ENCODE peak calls at places on chromosome 18, in ten cellular contexts. H is B cell, F is upper lobe of left lung, D is dorsolateral prefrontal cortex, U is RWPE2, E is fibroblast of mammary gland, S is nephron progenitor cell, Z is HCT116, A is fibroblast of pulmonary artery, W is progenitor cell of endocrine pancreas. O is an unnamed sample.

GRCh38 chr18:22559414-22560282 is 141.9 kb upstream of the CTAGE1 start:
- DNase-seq in H (no peak), F (peak; percentile 92), D (no peak), U (no peak), E (peak; percentile 71), S (peak; percentile 74), Z (no peak), A (peak; percentile 79), W (peak; percentile 69), O (peak; percentile 47)

GRCh38 chr18:78632111-78632541 is 347.5 kb upstream of the SALL3 start:
- DNase-seq in H (no peak), F (no peak), D (no peak), U (peak; percentile 59), E (peak; percentile 12), S (no peak), Z (no peak), A (no peak), W (no peak), O (no peak)

GRCh38 chr18:50629148-50629631 is 69.3 kb downstream of the MAPK4 start:
- DNase-seq in H (no peak), F (no peak), D (no peak), U (no peak), E (peak; percentile 9), S (no peak), Z (no peak), A (no peak), W (no peak), O (no peak)

GRCh38 chr18:3910507-3910906 is 460.5 kb downstream of the TGIF1 start:
- DNase-seq in H (no peak), F (no peak), D (no peak), U (no peak), E (peak; percentile 71), S (no peak), Z (no peak), A (no peak), W (no peak), O (no peak)

GRCh38 chr18:75472391-75472790 is 44.9 kb upstream of the SMIM21 start:
- DNase-seq in H (no peak), F (no peak), D (no peak), U (no peak), E (no peak), S (no peak), Z (no peak), A (no peak), W (no peak), O (no peak)

GRCh38 chr18:22223263-22223960 is 54.0 kb downstream of the GATA6 start:
- DNase-seq in H (no peak), F (peak; percentile 79), D (no peak), U (peak; percentile 99), E (peak; percentile 96), S (no peak), Z (peak; percentile 69), A (peak; percentile 90), W (no peak), O (no peak)

GRCh38 chr18:25360301-25360899 is 8.4 kb upstream of the ZNF521 start:
- DNase-seq in H (no peak), F (no peak), D (no peak), U (no peak), E (peak; percentile 35), S (no peak), Z (no peak), A (no peak), W (no peak), O (no peak)

GRCh38 chr18:42131044-42131939 is 176.3 kb downstream of the PIK3C3 start:
- DNase-seq in H (no peak), F (no peak), D (no peak), U (no peak), E (no peak), S (peak; percentile 50), Z (no peak), A (no peak), W (no peak), O (no peak)

GRCh38 chr18:26312196-26312595 is 86.0 kb downstream of the TAF4B start:
- DNase-seq in H (no peak), F (no peak), D (no peak), U (no peak), E (no peak), S (no peak), Z (no peak), A (no peak), W (no peak), O (no peak)

DNA sequence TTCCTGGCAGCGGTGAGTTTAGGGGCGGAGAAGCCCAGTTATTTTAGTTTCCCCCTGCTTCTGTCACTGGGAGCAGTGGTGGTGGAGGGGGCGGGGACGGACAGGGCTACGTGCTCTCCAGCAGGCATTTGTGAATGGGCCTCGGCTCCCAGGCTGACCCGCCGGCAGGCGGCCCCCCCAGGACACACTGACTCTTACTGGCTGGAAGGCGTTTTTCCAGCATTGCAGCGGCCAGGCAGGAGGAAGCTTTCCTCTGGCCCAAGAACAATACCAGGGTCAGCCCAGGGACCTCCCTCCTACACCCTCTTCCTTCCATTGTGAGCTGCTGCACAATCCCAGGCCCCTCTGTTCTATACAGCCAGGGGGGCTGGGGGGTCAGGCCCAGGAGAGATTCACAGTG is 142.0 kb downstream of the CTIF start:
- DNase-seq in H (no peak), F (peak; percentile 86), D (peak; percentile 64), U (no peak), E (no peak), S (no peak), Z (no peak), A (peak; percentile 82), W (no peak), O (no peak)
- TF ChIP-seq CTCF in H (no peak), F (no peak), D (no peak), U (no peak), E (no peak), S (no peak), Z (no peak), A (peak; percentile 24), W (no peak), O (no peak)

DNA sequence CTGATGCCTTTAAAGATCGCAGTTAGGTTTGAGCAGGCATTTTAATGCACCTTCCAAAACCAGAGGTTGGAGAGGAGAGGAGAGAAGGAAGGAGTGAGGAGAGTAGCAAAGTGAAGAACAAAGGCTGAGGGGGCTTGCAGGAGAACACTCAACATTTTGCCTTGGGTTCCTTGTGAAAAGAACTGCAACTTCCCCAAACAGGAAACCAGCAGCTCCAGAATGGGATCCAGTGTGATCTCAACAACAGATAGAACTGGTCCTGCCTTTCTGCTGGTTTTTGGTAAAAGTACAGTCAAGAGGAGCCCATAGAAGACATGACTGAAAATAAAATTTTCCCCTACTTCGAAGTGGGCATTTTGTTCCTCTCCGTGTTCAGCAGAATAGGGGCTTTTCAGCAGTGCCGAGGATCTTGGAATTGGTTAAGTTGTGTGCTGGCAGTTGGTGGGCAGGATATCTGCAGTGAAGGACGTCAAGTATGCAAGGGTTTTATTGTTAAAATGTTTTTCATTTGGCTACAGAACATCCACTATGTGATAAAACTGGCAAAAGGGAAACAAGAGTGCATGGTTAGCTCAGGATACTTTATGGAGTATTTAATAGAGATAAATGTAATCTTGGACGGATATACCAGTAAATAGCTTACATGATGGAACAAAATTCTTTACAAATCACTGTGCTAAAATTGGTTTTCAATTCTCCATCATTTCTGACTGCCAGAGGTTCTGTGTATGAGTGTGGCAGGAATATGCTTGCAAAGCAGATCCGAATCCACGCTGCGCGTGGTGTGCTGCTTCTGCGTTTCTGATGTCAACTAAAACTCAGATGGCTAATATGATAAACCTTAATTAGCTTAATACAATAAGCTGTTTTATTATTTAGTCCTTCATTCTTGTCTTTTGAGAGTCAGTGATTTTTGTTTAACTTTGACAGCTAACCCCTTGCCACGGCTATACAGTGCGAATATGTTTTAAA is 1.9 kb downstream of the ZNF532 start:
- DNase-seq in H (no peak), F (no peak), D (no peak), U (no peak), E (no peak), S (no peak), Z (no peak), A (peak; percentile 42), W (no peak), O (no peak)
- TF ChIP-seq CTCF in H (no peak), F (no peak), D (no peak), U (no peak), E (no peak), S (no peak), Z (no peak), A (no peak), W (no peak), O (no peak)

GRCh38 chr18:24072743-24073142 is 58.2 kb downstream of the TTC39C start:
- DNase-seq in H (no peak), F (no peak), D (no peak), U (no peak), E (no peak), S (no peak), Z (no peak), A (no peak), W (no peak), O (no peak)

GRCh38 chr18:24071779-24072178 is 57.2 kb downstream of the TTC39C start:
- DNase-seq in H (no peak), F (no peak), D (no peak), U (no peak), E (no peak), S (no peak), Z (no peak), A (no peak), W (no peak), O (no peak)

GRCh38 chr18:24075731-24076130 is 61.2 kb downstream of the TTC39C start:
- DNase-seq in H (no peak), F (no peak), D (no peak), U (no peak), E (no peak), S (no peak), Z (peak; percentile 4), A (no peak), W (no peak), O (no peak)

GRCh38 chr18:24071029-24071428 is 56.5 kb downstream of the TTC39C start:
- DNase-seq in H (no peak), F (no peak), D (no peak), U (no peak), E (no peak), S (no peak), Z (no peak), A (no peak), W (no peak), O (no peak)

DNA sequence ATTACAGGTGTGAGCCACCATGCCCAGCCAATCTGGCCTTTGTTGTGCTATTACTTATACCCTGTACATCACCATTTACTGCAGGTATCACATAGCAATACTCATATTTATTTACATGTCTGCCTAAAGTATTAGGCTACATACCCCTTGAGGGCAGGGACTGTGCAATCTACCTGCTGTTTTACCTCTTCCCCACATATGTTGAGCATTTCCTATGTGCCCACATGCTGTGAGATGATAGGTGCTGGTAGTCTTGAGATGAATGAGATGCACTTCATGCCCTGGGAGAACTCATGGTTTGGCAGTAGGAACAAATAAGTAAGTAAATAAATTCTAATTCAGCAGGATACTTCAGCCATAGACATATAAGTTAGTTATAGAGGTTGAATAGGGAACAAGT is 59.2 kb downstream of the TTC39C start:
- DNase-seq in H (no peak), F (no peak), D (no peak), U (no peak), E (no peak), S (no peak), Z (no peak), A (no peak), W (no peak), O (no peak)
- TF ChIP-seq CTCF in H (no peak), F (no peak), D (no peak), U (no peak), E (no peak), S (no peak), Z (no peak), A (no peak), W (no peak), O (no peak)

GRCh38 chr18:9103488-9103887 is 989 bp downstream of the NDUFV2 start:
- DNase-seq in H (no peak), F (no peak), D (no peak), U (no peak), E (peak; percentile 57), S (no peak), Z (no peak), A (peak; percentile 48), W (no peak), O (peak; percentile 16)
- TF ChIP-seq CTCF in H (peak; percentile 25), F (no peak), D (peak; percentile 23), U (peak; percentile 31), E (peak; percentile 27), S (no peak), Z (no peak), A (peak; percentile 27), W (no peak), O (no peak)